ENCODE peak calls at places on chromosomes 7 and 10, in seven cellular contexts. One of them, this sample, is unnamed.

GRCh38 chr10:98433881-98434732 is 12.6 kb downstream of the HPS1 start:
- DNase-seq in fibroblast of the aortic adventitia: no peak
- DNase-seq in PC-3: peak
- DNase-seq in activated CD8-positive, alpha-beta T cell treated with anti-CD3 and anti-CD28 coated beads for 36 hours: no peak
- DNase-seq in GM23338: no peak
- DNase-seq in gastrocnemius medialis: no peak
- DNase-seq in Panc1: no peak
- DNase-seq in this sample: no peak

GRCh38 chr7:139340808-139341057 is 404 bp upstream of the FMC1 start:
- DNase-seq in fibroblast of the aortic adventitia: no peak
- DNase-seq in PC-3: no peak
- DNase-seq in activated CD8-positive, alpha-beta T cell treated with anti-CD3 and anti-CD28 coated beads for 36 hours: no peak
- DNase-seq in GM23338: no peak
- DNase-seq in gastrocnemius medialis: no peak
- DNase-seq in Panc1: no peak
- DNase-seq in this sample: no peak

GRCh38 chr7:149147730-149148653 is 739 bp downstream of the ZNF398 start:
- DNase-seq in fibroblast of the aortic adventitia: peak
- DNase-seq in PC-3: peak
- DNase-seq in activated CD8-positive, alpha-beta T cell treated with anti-CD3 and anti-CD28 coated beads for 36 hours: peak
- DNase-seq in GM23338: peak
- DNase-seq in gastrocnemius medialis: peak
- DNase-seq in Panc1: no peak
- DNase-seq in this sample: peak

GRCh38 chr7:29467193-29467592 is 96.4 kb upstream of the PRR15 start:
- DNase-seq in fibroblast of the aortic adventitia: no peak
- DNase-seq in PC-3: no peak
- DNase-seq in activated CD8-positive, alpha-beta T cell treated with anti-CD3 and anti-CD28 coated beads for 36 hours: no peak
- DNase-seq in GM23338: no peak
- DNase-seq in gastrocnemius medialis: no peak
- DNase-seq in Panc1: no peak
- DNase-seq in this sample: no peak

GRCh38 chr10:4546500-4546899 is 279.5 kb upstream of the AKR1E2 start:
- DNase-seq in fibroblast of the aortic adventitia: peak
- DNase-seq in PC-3: peak
- DNase-seq in activated CD8-positive, alpha-beta T cell treated with anti-CD3 and anti-CD28 coated beads for 36 hours: peak
- DNase-seq in GM23338: no peak
- DNase-seq in gastrocnemius medialis: no peak
- DNase-seq in Panc1: no peak
- DNase-seq in this sample: no peak

GRCh38 chr10:69043931-69044531 is 43.9 kb upstream of the SRGN start:
- DNase-seq in fibroblast of the aortic adventitia: no peak
- DNase-seq in PC-3: no peak
- DNase-seq in activated CD8-positive, alpha-beta T cell treated with anti-CD3 and anti-CD28 coated beads for 36 hours: peak
- DNase-seq in GM23338: no peak
- DNase-seq in gastrocnemius medialis: no peak
- DNase-seq in Panc1: no peak
- DNase-seq in this sample: peak

GRCh38 chr7:33191326-33191725 is 62.0 kb downstream of the BBS9 start:
- DNase-seq in fibroblast of the aortic adventitia: no peak
- DNase-seq in PC-3: peak
- DNase-seq in activated CD8-positive, alpha-beta T cell treated with anti-CD3 and anti-CD28 coated beads for 36 hours: peak
- DNase-seq in GM23338: peak
- DNase-seq in gastrocnemius medialis: no peak
- DNase-seq in Panc1: no peak
- DNase-seq in this sample: no peak

GRCh38 chr10:8473205-8473604 is 418.7 kb downstream of the GATA3 start:
- DNase-seq in fibroblast of the aortic adventitia: peak
- DNase-seq in PC-3: peak
- DNase-seq in activated CD8-positive, alpha-beta T cell treated with anti-CD3 and anti-CD28 coated beads for 36 hours: peak
- DNase-seq in GM23338: no peak
- DNase-seq in gastrocnemius medialis: no peak
- DNase-seq in Panc1: no peak
- DNase-seq in this sample: no peak

GRCh38 chr7:91517408-91517807 is 253.2 kb downstream of the FZD1 start:
- DNase-seq in fibroblast of the aortic adventitia: no peak
- DNase-seq in PC-3: no peak
- DNase-seq in activated CD8-positive, alpha-beta T cell treated with anti-CD3 and anti-CD28 coated beads for 36 hours: no peak
- DNase-seq in GM23338: no peak
- DNase-seq in gastrocnemius medialis: no peak
- DNase-seq in Panc1: no peak
- DNase-seq in this sample: no peak

GRCh38 chr7:68269410-68269809 is 1272.8 kb downstream of the TYW1 start:
- DNase-seq in fibroblast of the aortic adventitia: peak
- DNase-seq in PC-3: no peak
- DNase-seq in activated CD8-positive, alpha-beta T cell treated with anti-CD3 and anti-CD28 coated beads for 36 hours: no peak
- DNase-seq in GM23338: no peak
- DNase-seq in gastrocnemius medialis: no peak
- DNase-seq in Panc1: no peak
- DNase-seq in this sample: no peak

GRCh38 chr10:33271969-33272583 is 62.4 kb downstream of the NRP1 start:
- DNase-seq in fibroblast of the aortic adventitia: peak
- DNase-seq in PC-3: peak
- DNase-seq in activated CD8-positive, alpha-beta T cell treated with anti-CD3 and anti-CD28 coated beads for 36 hours: no peak
- DNase-seq in GM23338: no peak
- DNase-seq in gastrocnemius medialis: no peak
- DNase-seq in Panc1: no peak
- DNase-seq in this sample: no peak

GRCh38 chr10:31001740-31002139 is 29.9 kb downstream of the ZNF438 start:
- DNase-seq in fibroblast of the aortic adventitia: no peak
- DNase-seq in PC-3: no peak
- DNase-seq in activated CD8-positive, alpha-beta T cell treated with anti-CD3 and anti-CD28 coated beads for 36 hours: no peak
- DNase-seq in GM23338: no peak
- DNase-seq in gastrocnemius medialis: no peak
- DNase-seq in Panc1: no peak
- DNase-seq in this sample: no peak

GRCh38 chr7:5701085-5701914 is 80.2 kb downstream of the RNF216 start:
- DNase-seq in fibroblast of the aortic adventitia: no peak
- DNase-seq in PC-3: no peak
- DNase-seq in activated CD8-positive, alpha-beta T cell treated with anti-CD3 and anti-CD28 coated beads for 36 hours: peak
- DNase-seq in GM23338: no peak
- DNase-seq in gastrocnemius medialis: no peak
- DNase-seq in Panc1: no peak
- DNase-seq in this sample: no peak

GRCh38 chr10:69086131-69086530 is 1.8 kb upstream of the SRGN start:
- DNase-seq in fibroblast of the aortic adventitia: peak
- DNase-seq in PC-3: no peak
- DNase-seq in activated CD8-positive, alpha-beta T cell treated with anti-CD3 and anti-CD28 coated beads for 36 hours: no peak
- DNase-seq in GM23338: peak
- DNase-seq in gastrocnemius medialis: no peak
- DNase-seq in Panc1: no peak
- DNase-seq in this sample: no peak

GRCh38 chr10:102869290-102870198 is at the start of gene AS3MT:
- DNase-seq in fibroblast of the aortic adventitia: no peak
- DNase-seq in PC-3: peak
- DNase-seq in activated CD8-positive, alpha-beta T cell treated with anti-CD3 and anti-CD28 coated beads for 36 hours: peak
- DNase-seq in GM23338: peak
- DNase-seq in gastrocnemius medialis: peak
- DNase-seq in Panc1: no peak
- DNase-seq in this sample: no peak

GRCh38 chr10:99849057-99849456 is 66.6 kb downstream of the ABCC2 start:
- DNase-seq in fibroblast of the aortic adventitia: no peak
- DNase-seq in PC-3: no peak
- DNase-seq in activated CD8-positive, alpha-beta T cell treated with anti-CD3 and anti-CD28 coated beads for 36 hours: no peak
- DNase-seq in GM23338: no peak
- DNase-seq in gastrocnemius medialis: no peak
- DNase-seq in Panc1: no peak
- DNase-seq in this sample: no peak

GRCh38 chr7:4325732-4326131 is 356.4 kb upstream of the FOXK1 start:
- DNase-seq in fibroblast of the aortic adventitia: no peak
- DNase-seq in PC-3: no peak
- DNase-seq in activated CD8-positive, alpha-beta T cell treated with anti-CD3 and anti-CD28 coated beads for 36 hours: no peak
- DNase-seq in GM23338: no peak
- DNase-seq in gastrocnemius medialis: no peak
- DNase-seq in Panc1: no peak
- DNase-seq in this sample: no peak

GRCh38 chr10:127922675-127923366 is 15.9 kb downstream of the PTPRE start:
- DNase-seq in fibroblast of the aortic adventitia: peak
- DNase-seq in PC-3: peak
- DNase-seq in activated CD8-positive, alpha-beta T cell treated with anti-CD3 and anti-CD28 coated beads for 36 hours: no peak
- DNase-seq in GM23338: no peak
- DNase-seq in gastrocnemius medialis: peak
- DNase-seq in Panc1: peak
- DNase-seq in this sample: no peak

GRCh38 chr7:121530251-121531174 is 134.4 kb upstream of the FAM3C start:
- DNase-seq in fibroblast of the aortic adventitia: peak
- DNase-seq in PC-3: peak
- DNase-seq in activated CD8-positive, alpha-beta T cell treated with anti-CD3 and anti-CD28 coated beads for 36 hours: peak
- DNase-seq in GM23338: no peak
- DNase-seq in gastrocnemius medialis: peak
- DNase-seq in Panc1: peak
- DNase-seq in this sample: no peak

GRCh38 chr7:158976468-158976848 is 120.1 kb downstream of the DYNC2I1 start:
- DNase-seq in fibroblast of the aortic adventitia: peak
- DNase-seq in PC-3: no peak
- DNase-seq in activated CD8-positive, alpha-beta T cell treated with anti-CD3 and anti-CD28 coated beads for 36 hours: peak
- DNase-seq in GM23338: no peak
- DNase-seq in gastrocnemius medialis: no peak
- DNase-seq in Panc1: no peak
- DNase-seq in this sample: no peak

DNA sequence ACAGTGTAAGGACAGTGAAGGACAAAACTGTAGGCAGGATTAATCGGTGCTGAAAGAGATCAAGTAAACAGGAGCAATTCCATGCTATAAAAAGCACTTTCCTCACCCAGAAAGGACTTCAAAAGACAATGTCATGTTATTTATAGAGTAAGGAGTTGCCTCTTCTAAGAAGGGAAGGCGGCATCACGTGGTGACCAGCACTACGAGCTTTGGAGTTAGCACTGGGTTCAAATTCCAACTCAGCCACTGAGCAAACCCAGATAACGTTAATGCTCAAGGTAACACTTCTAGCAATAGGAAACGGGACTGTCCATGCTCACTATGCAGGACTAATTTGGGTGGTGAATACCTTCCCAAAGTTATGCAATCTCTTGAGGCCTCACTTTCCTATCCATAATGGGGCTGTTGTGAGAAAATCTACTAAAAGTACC is 715 bp upstream of the PANK1 start:
- DNase-seq in fibroblast of the aortic adventitia: no peak
- DNase-seq in PC-3: no peak
- DNase-seq in activated CD8-positive, alpha-beta T cell treated with anti-CD3 and anti-CD28 coated beads for 36 hours: no peak
- DNase-seq in GM23338: peak
- DNase-seq in gastrocnemius medialis: peak
- DNase-seq in Panc1: peak
- DNase-seq in this sample: no peak
- TF ChIP-seq CTCF in fibroblast of the aortic adventitia: no peak
- TF ChIP-seq CTCF in PC-3: no peak
- TF ChIP-seq CTCF in activated CD8-positive, alpha-beta T cell treated with anti-CD3 and anti-CD28 coated beads for 36 hours: no peak
- TF ChIP-seq CTCF in GM23338: no peak
- TF ChIP-seq CTCF in gastrocnemius medialis: no peak
- TF ChIP-seq CTCF in Panc1: no peak
- TF ChIP-seq CTCF in this sample: no peak

DNA sequence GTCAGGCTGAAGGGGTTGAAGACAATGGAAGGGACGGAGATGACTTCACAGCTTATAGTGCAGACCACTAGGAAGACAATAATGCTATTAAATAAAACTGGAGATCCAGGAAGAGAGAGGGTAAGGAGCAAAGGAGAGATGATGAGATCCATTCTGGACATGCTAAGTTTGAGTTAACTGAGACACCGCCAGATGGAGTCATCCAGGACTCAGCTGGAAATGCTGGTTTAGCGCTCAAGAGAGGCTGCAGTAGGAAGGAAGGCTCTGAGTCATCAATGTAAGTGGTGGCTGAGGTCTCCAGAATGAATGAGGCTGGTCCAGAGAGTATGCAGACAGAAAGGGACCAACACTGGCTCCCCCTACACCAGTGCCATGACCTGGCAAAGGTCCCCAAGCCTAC is 9.1 kb downstream of the GFRA1 start:
- DNase-seq in fibroblast of the aortic adventitia: no peak
- DNase-seq in PC-3: peak
- DNase-seq in activated CD8-positive, alpha-beta T cell treated with anti-CD3 and anti-CD28 coated beads for 36 hours: no peak
- DNase-seq in GM23338: no peak
- DNase-seq in gastrocnemius medialis: no peak
- DNase-seq in Panc1: no peak
- DNase-seq in this sample: no peak
- TF ChIP-seq CTCF in fibroblast of the aortic adventitia: no peak
- TF ChIP-seq CTCF in PC-3: no peak
- TF ChIP-seq CTCF in activated CD8-positive, alpha-beta T cell treated with anti-CD3 and anti-CD28 coated beads for 36 hours: no peak
- TF ChIP-seq CTCF in GM23338: no peak
- TF ChIP-seq CTCF in gastrocnemius medialis: no peak
- TF ChIP-seq CTCF in Panc1: no peak
- TF ChIP-seq CTCF in this sample: no peak

DNA sequence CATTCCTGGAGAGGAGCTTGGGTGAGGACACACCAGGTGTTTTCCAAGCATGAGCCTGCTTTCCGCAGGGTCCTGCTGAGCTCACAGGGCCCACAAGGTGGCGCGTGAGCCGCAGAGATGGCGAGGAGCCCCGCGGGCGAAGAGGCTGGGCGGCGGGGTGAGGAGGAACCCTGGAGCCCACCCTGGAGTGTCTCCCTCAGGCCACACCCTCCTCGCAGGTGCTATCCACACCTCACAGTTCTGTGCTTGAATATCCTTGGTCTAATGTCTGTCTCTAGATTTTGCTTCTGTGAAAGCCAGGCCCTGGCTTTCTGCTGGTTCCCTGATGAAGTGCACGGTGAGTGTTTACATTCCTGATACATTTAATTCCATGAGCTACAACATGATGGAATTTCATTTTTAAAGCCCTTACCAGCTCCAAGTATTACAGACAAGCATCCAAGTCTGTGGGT is 433.6 kb downstream of the ACTR3B start:
- DNase-seq in fibroblast of the aortic adventitia: no peak
- DNase-seq in PC-3: peak
- DNase-seq in activated CD8-positive, alpha-beta T cell treated with anti-CD3 and anti-CD28 coated beads for 36 hours: peak
- DNase-seq in GM23338: peak
- DNase-seq in gastrocnemius medialis: no peak
- DNase-seq in Panc1: no peak
- DNase-seq in this sample: no peak
- TF ChIP-seq CTCF in fibroblast of the aortic adventitia: no peak
- TF ChIP-seq CTCF in PC-3: peak
- TF ChIP-seq CTCF in activated CD8-positive, alpha-beta T cell treated with anti-CD3 and anti-CD28 coated beads for 36 hours: peak
- TF ChIP-seq CTCF in GM23338: peak
- TF ChIP-seq CTCF in gastrocnemius medialis: peak
- TF ChIP-seq CTCF in Panc1: peak
- TF ChIP-seq CTCF in this sample: peak

GRCh38 chr10:120827251-120827875 is 23.8 kb upstream of the WDR11 start:
- DNase-seq in fibroblast of the aortic adventitia: no peak
- DNase-seq in PC-3: no peak
- DNase-seq in activated CD8-positive, alpha-beta T cell treated with anti-CD3 and anti-CD28 coated beads for 36 hours: no peak
- DNase-seq in GM23338: no peak
- DNase-seq in gastrocnemius medialis: no peak
- DNase-seq in Panc1: no peak
- DNase-seq in this sample: no peak

GRCh38 chr10:120823251-120823650 is 27.9 kb upstream of the WDR11 start:
- DNase-seq in fibroblast of the aortic adventitia: no peak
- DNase-seq in PC-3: no peak
- DNase-seq in activated CD8-positive, alpha-beta T cell treated with anti-CD3 and anti-CD28 coated beads for 36 hours: no peak
- DNase-seq in GM23338: no peak
- DNase-seq in gastrocnemius medialis: no peak
- DNase-seq in Panc1: no peak
- DNase-seq in this sample: no peak

GRCh38 chr10:120825878-120826383 is 25.2 kb upstream of the WDR11 start:
- DNase-seq in fibroblast of the aortic adventitia: no peak
- DNase-seq in PC-3: no peak
- DNase-seq in activated CD8-positive, alpha-beta T cell treated with anti-CD3 and anti-CD28 coated beads for 36 hours: no peak
- DNase-seq in GM23338: no peak
- DNase-seq in gastrocnemius medialis: no peak
- DNase-seq in Panc1: no peak
- DNase-seq in this sample: no peak

GRCh38 chr10:120828940-120829339 is 22.2 kb upstream of the WDR11 start:
- DNase-seq in fibroblast of the aortic adventitia: no peak
- DNase-seq in PC-3: no peak
- DNase-seq in activated CD8-positive, alpha-beta T cell treated with anti-CD3 and anti-CD28 coated beads for 36 hours: no peak
- DNase-seq in GM23338: no peak
- DNase-seq in gastrocnemius medialis: no peak
- DNase-seq in Panc1: no peak
- DNase-seq in this sample: no peak

GRCh38 chr10:120824864-120825263 is 26.3 kb upstream of the WDR11 start:
- DNase-seq in fibroblast of the aortic adventitia: no peak
- DNase-seq in PC-3: peak
- DNase-seq in activated CD8-positive, alpha-beta T cell treated with anti-CD3 and anti-CD28 coated beads for 36 hours: peak
- DNase-seq in GM23338: peak
- DNase-seq in gastrocnemius medialis: no peak
- DNase-seq in Panc1: peak
- DNase-seq in this sample: no peak
- TF ChIP-seq CTCF in fibroblast of the aortic adventitia: peak
- TF ChIP-seq CTCF in PC-3: peak
- TF ChIP-seq CTCF in activated CD8-positive, alpha-beta T cell treated with anti-CD3 and anti-CD28 coated beads for 36 hours: peak
- TF ChIP-seq CTCF in GM23338: peak
- TF ChIP-seq CTCF in gastrocnemius medialis: no peak
- TF ChIP-seq CTCF in Panc1: peak
- TF ChIP-seq CTCF in this sample: peak